ENCODE peak calls at places on chromosome 12, in seven cellular contexts. One of them, this sample, is unnamed. For H3K4me1 and H3K9me3, the result is how much of the 10 kb centered on the place peaks cover.

GRCh38 chr12:12891646-12892355 is 439 bp downstream of the GPRC5A start:
- DNase-seq in H9: no peak
- DNase-seq in ascending aorta: no peak
- DNase-seq in hepatocyte: no peak
- DNase-seq in endodermal cell: no peak
- DNase-seq in uterus: no peak
- DNase-seq in MM.1S: no peak
- DNase-seq in this sample: no peak

GRCh38 chr12:65025070-65025469 is 96.0 kb downstream of the WIF1 start:
- DNase-seq in H9: no peak
- DNase-seq in ascending aorta: no peak
- DNase-seq in hepatocyte: no peak
- DNase-seq in endodermal cell: no peak
- DNase-seq in uterus: no peak
- DNase-seq in MM.1S: no peak
- DNase-seq in this sample: no peak

GRCh38 chr12:124359671-124360581 is 65.0 kb downstream of the RFLNA start:
- DNase-seq in H9: no peak
- DNase-seq in ascending aorta: peak
- DNase-seq in hepatocyte: no peak
- DNase-seq in endodermal cell: no peak
- DNase-seq in uterus: peak
- DNase-seq in MM.1S: no peak
- DNase-seq in this sample: peak

GRCh38 chr12:23775208-23775607 is 174.3 kb downstream of the SOX5 start:
- DNase-seq in H9: no peak
- DNase-seq in ascending aorta: no peak
- DNase-seq in hepatocyte: no peak
- DNase-seq in endodermal cell: no peak
- DNase-seq in uterus: no peak
- DNase-seq in MM.1S: no peak
- DNase-seq in this sample: no peak

GRCh38 chr12:102542816-102543448 is 62.6 kb upstream of the IGF1 start:
- DNase-seq in H9: no peak
- DNase-seq in ascending aorta: no peak
- DNase-seq in hepatocyte: no peak
- DNase-seq in endodermal cell: no peak
- DNase-seq in uterus: no peak
- DNase-seq in MM.1S: no peak
- DNase-seq in this sample: no peak

GRCh38 chr12:61536525-61536924 is 723.7 kb upstream of the USP15 start:
- DNase-seq in H9: no peak
- DNase-seq in ascending aorta: no peak
- DNase-seq in hepatocyte: no peak
- DNase-seq in endodermal cell: no peak
- DNase-seq in uterus: no peak
- DNase-seq in MM.1S: no peak
- DNase-seq in this sample: no peak

GRCh38 chr12:71303199-71303598 is 136.4 kb upstream of the LGR5 start:
- DNase-seq in H9: no peak
- DNase-seq in ascending aorta: no peak
- DNase-seq in hepatocyte: no peak
- DNase-seq in endodermal cell: no peak
- DNase-seq in uterus: no peak
- DNase-seq in MM.1S: no peak
- DNase-seq in this sample: no peak

GRCh38 chr12:90978117-90978770 is 23.3 kb upstream of the CCER1 start:
- DNase-seq in H9: no peak
- DNase-seq in ascending aorta: no peak
- DNase-seq in hepatocyte: peak
- DNase-seq in endodermal cell: no peak
- DNase-seq in uterus: peak
- DNase-seq in MM.1S: peak
- DNase-seq in this sample: no peak

GRCh38 chr12:12941450-12942350 is 10.3 kb downstream of the GPRC5D start:
- DNase-seq in H9: no peak
- DNase-seq in ascending aorta: no peak
- DNase-seq in hepatocyte: no peak
- DNase-seq in endodermal cell: no peak
- DNase-seq in uterus: no peak
- DNase-seq in MM.1S: no peak
- DNase-seq in this sample: no peak

GRCh38 chr12:57224973-57225679 is 4.4 kb upstream of the SHMT2 start:
- DNase-seq in H9: peak
- DNase-seq in ascending aorta: no peak
- DNase-seq in hepatocyte: peak
- DNase-seq in endodermal cell: peak
- DNase-seq in uterus: no peak
- DNase-seq in MM.1S: peak
- DNase-seq in this sample: peak

GRCh38 chr12:57224278-57224972 is 5.1 kb upstream of the SHMT2 start:
- DNase-seq in H9: no peak
- DNase-seq in ascending aorta: no peak
- DNase-seq in hepatocyte: no peak
- DNase-seq in endodermal cell: no peak
- DNase-seq in uterus: no peak
- DNase-seq in MM.1S: no peak
- DNase-seq in this sample: no peak

GRCh38 chr12:57226588-57227314 is 2.8 kb upstream of the SHMT2 start:
- DNase-seq in H9: peak
- DNase-seq in ascending aorta: no peak
- DNase-seq in hepatocyte: no peak
- DNase-seq in endodermal cell: peak
- DNase-seq in uterus: no peak
- DNase-seq in MM.1S: no peak
- DNase-seq in this sample: no peak

GRCh38 chr12:57223191-57224165 is 6.0 kb upstream of the SHMT2 start:
- DNase-seq in H9: no peak
- DNase-seq in ascending aorta: no peak
- DNase-seq in hepatocyte: no peak
- DNase-seq in endodermal cell: no peak
- DNase-seq in uterus: no peak
- DNase-seq in MM.1S: no peak
- DNase-seq in this sample: no peak

DNA sequence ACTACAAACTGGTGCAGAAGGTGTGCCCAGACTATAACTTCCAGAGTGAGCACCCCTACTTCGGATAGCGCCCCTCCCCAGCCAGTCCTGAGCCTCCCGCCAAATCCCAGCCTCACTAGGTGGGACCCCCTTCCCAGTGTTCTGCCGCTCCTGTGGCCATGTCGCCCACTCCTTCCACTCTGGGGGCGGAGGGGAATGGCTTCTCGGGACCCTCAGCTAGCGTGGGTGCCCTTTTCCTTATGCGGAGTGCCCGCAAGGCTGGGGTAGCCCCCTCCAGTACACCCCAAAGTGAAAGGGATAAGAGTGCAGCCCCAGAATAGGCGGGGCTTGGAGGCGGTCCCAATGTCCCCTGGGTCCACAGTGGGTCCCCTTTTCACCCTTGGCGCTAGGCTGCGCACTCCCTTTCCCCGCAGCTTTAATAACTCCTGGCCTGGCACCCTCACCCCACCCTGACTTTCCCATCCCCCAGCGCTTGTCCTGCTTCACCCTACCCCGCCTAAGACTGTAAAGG is 3.8 kb upstream of the SHMT2 start:
- DNase-seq in H9: no peak
- DNase-seq in ascending aorta: no peak
- DNase-seq in hepatocyte: no peak
- DNase-seq in endodermal cell: no peak
- DNase-seq in uterus: no peak
- DNase-seq in MM.1S: no peak
- DNase-seq in this sample: no peak
- H3K4me1 ChIP-seq in H9: under half
- H3K4me1 ChIP-seq in ascending aorta: under half
- H3K4me1 ChIP-seq in hepatocyte: under half
- H3K4me1 ChIP-seq in endodermal cell: under half
- H3K4me1 ChIP-seq in uterus: under half
- H3K4me1 ChIP-seq in MM.1S: under half
- H3K4me1 ChIP-seq in this sample: under half

GRCh38 chr12:51923506-51924365 is 16.4 kb downstream of the ACVRL1 start:
- DNase-seq in H9: peak
- DNase-seq in ascending aorta: peak
- DNase-seq in hepatocyte: peak
- DNase-seq in endodermal cell: peak
- DNase-seq in uterus: peak
- DNase-seq in MM.1S: peak
- DNase-seq in this sample: peak

GRCh38 chr12:51926064-51926632 is 18.8 kb downstream of the ACVRL1 start:
- DNase-seq in H9: no peak
- DNase-seq in ascending aorta: peak
- DNase-seq in hepatocyte: no peak
- DNase-seq in endodermal cell: peak
- DNase-seq in uterus: no peak
- DNase-seq in MM.1S: no peak
- DNase-seq in this sample: no peak

GRCh38 chr12:51925400-51926063 is 18.2 kb downstream of the ACVRL1 start:
- DNase-seq in H9: no peak
- DNase-seq in ascending aorta: peak
- DNase-seq in hepatocyte: no peak
- DNase-seq in endodermal cell: peak
- DNase-seq in uterus: no peak
- DNase-seq in MM.1S: no peak
- DNase-seq in this sample: no peak

GRCh38 chr12:51924551-51925399 is 17.5 kb downstream of the ACVRL1 start:
- DNase-seq in H9: no peak
- DNase-seq in ascending aorta: no peak
- DNase-seq in hepatocyte: no peak
- DNase-seq in endodermal cell: peak
- DNase-seq in uterus: no peak
- DNase-seq in MM.1S: no peak
- DNase-seq in this sample: no peak

GRCh38 chr12:51926718-51927117 is 19.4 kb downstream of the ACVRL1 start:
- DNase-seq in H9: peak
- DNase-seq in ascending aorta: peak
- DNase-seq in hepatocyte: peak
- DNase-seq in endodermal cell: peak
- DNase-seq in uterus: no peak
- DNase-seq in MM.1S: peak
- DNase-seq in this sample: peak
- TF ChIP-seq CTCF in H9: peak
- TF ChIP-seq CTCF in ascending aorta: no peak
- TF ChIP-seq CTCF in hepatocyte: peak
- TF ChIP-seq CTCF in endodermal cell: peak
- TF ChIP-seq CTCF in uterus: no peak
- TF ChIP-seq CTCF in MM.1S: peak
- TF ChIP-seq CTCF in this sample: peak

DNA sequence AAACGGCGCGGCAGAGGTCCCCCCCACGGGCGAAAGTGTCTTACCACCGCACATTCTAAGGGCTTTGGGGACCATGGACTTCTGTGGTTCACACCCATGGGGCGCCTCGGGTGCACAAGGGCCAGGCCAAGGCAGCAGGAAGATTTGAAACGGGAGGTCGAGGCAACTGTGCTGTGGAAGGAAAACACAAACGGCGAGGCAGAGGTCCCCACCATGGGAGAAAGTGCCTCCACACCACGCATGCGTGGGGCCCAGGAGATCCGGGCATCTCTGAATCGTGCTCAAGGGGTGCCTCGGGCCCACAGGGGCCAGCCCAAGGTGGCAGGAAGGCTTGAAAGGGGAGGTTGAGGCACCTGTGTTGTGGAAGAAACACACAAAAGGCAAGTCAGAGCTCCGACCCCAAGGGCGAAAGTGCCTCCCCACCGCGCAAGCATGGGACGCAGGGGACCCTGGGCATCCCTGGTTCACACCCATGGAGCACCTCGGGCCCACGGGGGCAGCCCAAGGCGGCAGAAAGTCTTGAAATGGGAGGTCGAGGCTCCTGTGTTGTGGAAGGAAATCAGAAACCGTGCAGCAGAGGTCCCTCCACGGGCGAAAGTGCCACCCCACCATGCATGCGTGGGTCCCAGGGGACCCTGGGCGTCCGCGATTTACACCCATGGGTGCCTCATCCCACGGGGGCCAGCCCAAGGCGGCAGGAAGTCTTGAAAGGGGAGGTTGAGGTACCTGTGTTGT is 371.0 kb downstream of the ALG10 start:
- DNase-seq in H9: peak
- DNase-seq in ascending aorta: peak
- DNase-seq in hepatocyte: no peak
- DNase-seq in endodermal cell: peak
- DNase-seq in uterus: peak
- DNase-seq in MM.1S: no peak
- DNase-seq in this sample: peak
- H3K9me3 ChIP-seq in H9: half or more
- H3K9me3 ChIP-seq in ascending aorta: under half
- H3K9me3 ChIP-seq in hepatocyte: under half
- H3K9me3 ChIP-seq in endodermal cell: under half
- H3K9me3 ChIP-seq in uterus: under half
- H3K9me3 ChIP-seq in MM.1S: under half
- H3K9me3 ChIP-seq in this sample: under half

GRCh38 chr12:31518680-31519227 is 72.2 kb downstream of the DENND5B start:
- DNase-seq in H9: peak
- DNase-seq in ascending aorta: peak
- DNase-seq in hepatocyte: peak
- DNase-seq in endodermal cell: peak
- DNase-seq in uterus: peak
- DNase-seq in MM.1S: no peak
- DNase-seq in this sample: no peak
- H3K4me1 ChIP-seq in H9: under half
- H3K4me1 ChIP-seq in ascending aorta: under half
- H3K4me1 ChIP-seq in hepatocyte: under half
- H3K4me1 ChIP-seq in endodermal cell: under half
- H3K4me1 ChIP-seq in uterus: under half
- H3K4me1 ChIP-seq in MM.1S: under half
- H3K4me1 ChIP-seq in this sample: under half

GRCh38 chr12:105559292-105559691 is 228.8 kb downstream of the C12orf75 start:
- DNase-seq in H9: no peak
- DNase-seq in ascending aorta: no peak
- DNase-seq in hepatocyte: no peak
- DNase-seq in endodermal cell: no peak
- DNase-seq in uterus: no peak
- DNase-seq in MM.1S: no peak
- DNase-seq in this sample: no peak

GRCh38 chr12:105562727-105563072 is 232.2 kb downstream of the C12orf75 start:
- DNase-seq in H9: no peak
- DNase-seq in ascending aorta: no peak
- DNase-seq in hepatocyte: peak
- DNase-seq in endodermal cell: no peak
- DNase-seq in uterus: no peak
- DNase-seq in MM.1S: no peak
- DNase-seq in this sample: no peak

GRCh38 chr12:105567061-105567460 is 236.6 kb downstream of the C12orf75 start:
- DNase-seq in H9: no peak
- DNase-seq in ascending aorta: no peak
- DNase-seq in hepatocyte: no peak
- DNase-seq in endodermal cell: no peak
- DNase-seq in uterus: no peak
- DNase-seq in MM.1S: no peak
- DNase-seq in this sample: no peak

GRCh38 chr12:105561981-105562726 is 231.7 kb downstream of the C12orf75 start:
- DNase-seq in H9: peak
- DNase-seq in ascending aorta: peak
- DNase-seq in hepatocyte: peak
- DNase-seq in endodermal cell: peak
- DNase-seq in uterus: peak
- DNase-seq in MM.1S: no peak
- DNase-seq in this sample: no peak
- TF ChIP-seq CTCF in H9: peak
- TF ChIP-seq CTCF in ascending aorta: no peak
- TF ChIP-seq CTCF in hepatocyte: no peak
- TF ChIP-seq CTCF in endodermal cell: peak
- TF ChIP-seq CTCF in uterus: no peak
- TF ChIP-seq CTCF in MM.1S: no peak
- TF ChIP-seq CTCF in this sample: no peak